ENCODE peak calls at places on chromosome 22, in six cellular contexts. H, X, Z, M, Y and G are unnamed samples.

GRCh38 chr22:30396871-30397655 is at the start of gene SEC14L2:
- DNase-seq in H (peak; percentile 71), X (peak; percentile 65), Z (peak; percentile 80), M (peak; percentile 63), Y (peak; percentile 43), G (peak; percentile 64)

GRCh38 chr22:30695351-30695762 is 683 bp downstream of the OSBP2 start:
- DNase-seq in H (no peak), X (no peak), Z (peak; percentile 52), M (no peak), Y (no peak), G (no peak)

GRCh38 chr22:25661067-25661466 is 80.9 kb upstream of the MYO18B start:
- DNase-seq in H (no peak), X (no peak), Z (no peak), M (no peak), Y (no peak), G (no peak)

GRCh38 chr22:29831958-29832357 is 6.1 kb downstream of the ASCC2 start:
- DNase-seq in H (no peak), X (no peak), Z (no peak), M (no peak), Y (no peak), G (no peak)

GRCh38 chr22:31659246-31659645 is 2.8 kb downstream of the PISD start:
- DNase-seq in H (no peak), X (no peak), Z (no peak), M (no peak), Y (no peak), G (no peak)

GRCh38 chr22:26718905-26719304 is 61.5 kb downstream of the MIAT start:
- DNase-seq in H (no peak), X (no peak), Z (no peak), M (no peak), Y (no peak), G (peak; percentile 1)

GRCh38 chr22:44364750-44365118 is 52.0 kb upstream of the SHISAL1 start:
- DNase-seq in H (no peak), X (no peak), Z (no peak), M (no peak), Y (no peak), G (no peak)

GRCh38 chr22:49372111-49372529 is 455.6 kb downstream of the BRD1 start:
- DNase-seq in H (no peak), X (no peak), Z (no peak), M (no peak), Y (no peak), G (no peak)

GRCh38 chr22:49807129-49807528 is 20.5 kb downstream of the BRD1 start:
- DNase-seq in H (no peak), X (no peak), Z (no peak), M (no peak), Y (no peak), G (no peak)

GRCh38 chr22:50470491-50470890 is 4.3 kb downstream of the SBF1 start:
- DNase-seq in H (no peak), X (no peak), Z (no peak), M (no peak), Y (no peak), G (no peak)

GRCh38 chr22:42180349-42180842 is 49.8 kb upstream of the CYP2D6 start:
- DNase-seq in H (peak; percentile 40), X (no peak), Z (no peak), M (no peak), Y (no peak), G (no peak)

GRCh38 chr22:30940655-30941362 is 27.8 kb downstream of the MORC2 start:
- DNase-seq in H (peak; percentile 38), X (no peak), Z (no peak), M (no peak), Y (no peak), G (no peak)

GRCh38 chr22:38449776-38450175 is 5.2 kb downstream of the KCNJ4 start:
- DNase-seq in H (no peak), X (no peak), Z (no peak), M (no peak), Y (no peak), G (no peak)

GRCh38 chr22:29727248-29727551 is 7.4 kb downstream of the CABP7 start:
- DNase-seq in H (no peak), X (no peak), Z (no peak), M (no peak), Y (no peak), G (no peak)

GRCh38 chr22:23225724-23226496 is 45.6 kb downstream of the BCR start:
- DNase-seq in H (no peak), X (peak; percentile 55), Z (no peak), M (no peak), Y (no peak), G (peak; percentile 71)

GRCh38 chr22:26610983-26611382 is 6.8 kb downstream of the CRYBB1 start:
- DNase-seq in H (no peak), X (no peak), Z (no peak), M (no peak), Y (no peak), G (no peak)

GRCh38 chr22:46053563-46054090 is 76.7 kb upstream of the WNT7B start:
- DNase-seq in H (peak; percentile 52), X (peak; percentile 85), Z (peak; percentile 93), M (peak; percentile 78), Y (no peak), G (peak; percentile 79)

GRCh38 chr22:41229730-41230398 is 10.9 kb downstream of the CHADL start:
- DNase-seq in H (no peak), X (peak; percentile 59), Z (no peak), M (no peak), Y (no peak), G (no peak)

GRCh38 chr22:32281092-32281491 is 25.9 kb upstream of the SLC5A4 start:
- DNase-seq in H (no peak), X (no peak), Z (no peak), M (peak; percentile 27), Y (no peak), G (no peak)